ENCODE peak calls at places on chromosomes 7 and 10, in six cellular contexts. S is DMS 273 treated with DMSO at 0.1 percent for 48 hours, B is T-helper 2 cell, K is hypothalamus, A is heart right ventricle, I is occipital lobe. X is an unnamed sample.

GRCh38 chr10:110421512-110422138 is 76.1 kb upstream of the DUSP5 start:
- DNase-seq in S (no peak), B (no peak), K (no peak), A (no peak), I (no peak), X (no peak)

GRCh38 chr10:106577266-106577665 is 587.2 kb downstream of the SORCS1 start:
- DNase-seq in S (no peak), B (no peak), K (no peak), A (no peak), I (no peak), X (no peak)

GRCh38 chr10:44703241-44704155 is 207.6 kb upstream of the TMEM72 start:
- DNase-seq in S (no peak), B (no peak), K (no peak), A (no peak), I (no peak), X (no peak)

GRCh38 chr10:6988654-6989053 is 408.6 kb upstream of the PRKCQ start:
- DNase-seq in S (no peak), B (no peak), K (no peak), A (no peak), I (no peak), X (no peak)

GRCh38 chr7:92447239-92448184 is at the start of gene GATAD1:
- DNase-seq in S (peak; percentile 85), B (peak; percentile 60), K (peak; percentile 91), A (peak; percentile 91), I (peak; percentile 89), X (peak; percentile 76)

GRCh38 chr7:30852744-30853288 is 58.8 kb upstream of the AQP1 start:
- DNase-seq in S (no peak), B (no peak), K (no peak), A (no peak), I (no peak), X (no peak)

GRCh38 chr10:103835121-103836045 is 20.0 kb downstream of the SH3PXD2A start:
- DNase-seq in S (no peak), B (no peak), K (peak; percentile 42), A (peak; percentile 76), I (no peak), X (no peak)

GRCh38 chr7:2905500-2905899 is 61.4 kb upstream of the GNA12 start:
- DNase-seq in S (no peak), B (no peak), K (no peak), A (no peak), I (no peak), X (no peak)

GRCh38 chr7:47529405-47529804 is 52.5 kb downstream of the TNS3 start:
- DNase-seq in S (no peak), B (no peak), K (no peak), A (no peak), I (no peak), X (no peak)

GRCh38 chr7:30743371-30744074 is 8.4 kb upstream of the INMT start:
- DNase-seq in S (no peak), B (no peak), K (no peak), A (peak; percentile 53), I (no peak), X (no peak)

GRCh38 chr10:126876456-126876855 is 28.8 kb upstream of the DOCK1 start:
- DNase-seq in S (no peak), B (no peak), K (no peak), A (no peak), I (no peak), X (no peak)

GRCh38 chr10:8489823-8490222 is 435.3 kb downstream of the GATA3 start:
- DNase-seq in S (no peak), B (no peak), K (no peak), A (no peak), I (no peak), X (no peak)

GRCh38 chr10:100806356-100806645 is 60.9 kb downstream of the PAX2 start:
- DNase-seq in S (no peak), B (no peak), K (no peak), A (no peak), I (no peak), X (no peak)

GRCh38 chr7:106678795-106679152 is 17.8 kb upstream of the CCDC71L start:
- DNase-seq in S (no peak), B (no peak), K (no peak), A (no peak), I (no peak), X (no peak)

GRCh38 chr7:87445897-87446296 is 29.6 kb downstream of the ABCB4 start:
- DNase-seq in S (no peak), B (no peak), K (no peak), A (no peak), I (no peak), X (no peak)

X was measured in CD4-positive, alpha-beta T cell.